ENCODE peak calls at places on chromosome 17, in eight cellular contexts. G, D, T, E, O, F, H and X are unnamed samples. For H3K4me1, the result is how much of the 10 kb centered on the place peaks cover.

GRCh38 chr17:77322534-77323412 is 182.0 kb downstream of the SEC14L1 start:
- DNase-seq in G (peak), D (peak), T (peak), E (peak), O (no peak), F (peak), H (no peak), X (peak)

GRCh38 chr17:12070561-12070960 is 49.9 kb downstream of the MAP2K4 start:
- DNase-seq in G (no peak), D (peak), T (peak), E (no peak), O (no peak), F (no peak), H (no peak), X (no peak)

GRCh38 chr17:49362723-49363117 is 670 bp upstream of the ZNF652 start:
- DNase-seq in G (no peak), D (no peak), T (no peak), E (peak), O (no peak), F (no peak), H (no peak), X (no peak)

GRCh38 chr17:43736389-43736788 is 22.2 kb downstream of the SOST start:
- DNase-seq in G (no peak), D (peak), T (no peak), E (no peak), O (no peak), F (no peak), H (no peak), X (no peak)

GRCh38 chr17:72504783-72505182 is 384.0 kb downstream of the SOX9 start:
- DNase-seq in G (no peak), D (no peak), T (no peak), E (no peak), O (no peak), F (no peak), H (no peak), X (no peak)

GRCh38 chr17:35731239-35731931 is at the start of gene RASL10B:
- DNase-seq in G (no peak), D (peak), T (peak), E (peak), O (peak), F (no peak), H (no peak), X (peak)

GRCh38 chr17:66713533-66714042 is 121.3 kb upstream of the CACNG5 start:
- DNase-seq in G (no peak), D (no peak), T (no peak), E (no peak), O (no peak), F (no peak), H (no peak), X (no peak)

GRCh38 chr17:35683588-35683987 is 47.9 kb upstream of the RASL10B start:
- DNase-seq in G (no peak), D (no peak), T (no peak), E (peak), O (no peak), F (no peak), H (no peak), X (no peak)

GRCh38 chr17:41689497-41690299 is 1.0 kb downstream of the EIF1 start:
- DNase-seq in G (no peak), D (peak), T (peak), E (peak), O (peak), F (no peak), H (no peak), X (no peak)

GRCh38 chr17:80822700-80823410 is 168.8 kb upstream of the CHMP6 start:
- DNase-seq in G (no peak), D (no peak), T (no peak), E (no peak), O (no peak), F (no peak), H (no peak), X (peak)

GRCh38 chr17:74637265-74637664 is 13.7 kb upstream of the CD300E start:
- DNase-seq in G (no peak), D (no peak), T (no peak), E (peak), O (no peak), F (no peak), H (no peak), X (no peak)

GRCh38 chr17:4850236-4850635 is 17.1 kb downstream of the MINK1 start:
- DNase-seq in G (no peak), D (no peak), T (no peak), E (no peak), O (no peak), F (no peak), H (no peak), X (no peak)

GRCh38 chr17:9016941-9017552 is 4.3 kb upstream of the NTN1 start:
- DNase-seq in G (no peak), D (no peak), T (no peak), E (peak), O (no peak), F (no peak), H (no peak), X (peak)

GRCh38 chr17:51322390-51323029 is 62.2 kb downstream of the UTP18 start:
- DNase-seq in G (no peak), D (peak), T (peak), E (no peak), O (no peak), F (peak), H (no peak), X (no peak)

GRCh38 chr17:3750926-3751325 is 27.2 kb downstream of the HASPIN start:
- DNase-seq in G (no peak), D (no peak), T (no peak), E (no peak), O (peak), F (no peak), H (no peak), X (no peak)

GRCh38 chr17:67785122-67785477 is 40.2 kb upstream of the BPTF start:
- DNase-seq in G (no peak), D (no peak), T (no peak), E (no peak), O (no peak), F (no peak), H (no peak), X (no peak)

GRCh38 chr17:43211480-43212402 is at the start of gene TMEM106A:
- DNase-seq in G (peak), D (peak), T (peak), E (peak), O (peak), F (peak), H (peak), X (peak)

GRCh38 chr17:76681222-76682137 is 29.3 kb downstream of the MXRA7 start:
- DNase-seq in G (no peak), D (peak), T (peak), E (peak), O (peak), F (peak), H (no peak), X (peak)

GRCh38 chr17:29569245-29569950 is 897 bp downstream of the TP53I13 start:
- DNase-seq in G (no peak), D (peak), T (no peak), E (no peak), O (no peak), F (no peak), H (no peak), X (peak)

GRCh38 chr17:70791748-70792443 is 622.6 kb downstream of the KCNJ2 start:
- DNase-seq in G (no peak), D (no peak), T (no peak), E (no peak), O (no peak), F (no peak), H (no peak), X (no peak)

GRCh38 chr17:82406131-82406671 is 11.9 kb upstream of the HEXD start:
- DNase-seq in G (no peak), D (no peak), T (no peak), E (no peak), O (no peak), F (no peak), H (no peak), X (no peak)

GRCh38 chr17:50560185-50560824 is at the start of gene CACNA1G:
- DNase-seq in G (peak), D (peak), T (peak), E (peak), O (peak), F (peak), H (no peak), X (peak)

GRCh38 chr17:17633310-17633709 is 41.8 kb upstream of the PEMT start:
- DNase-seq in G (no peak), D (no peak), T (no peak), E (no peak), O (no peak), F (no peak), H (no peak), X (no peak)

GRCh38 chr17:8441690-8442089 is 6.0 kb downstream of the NDEL1 start:
- DNase-seq in G (no peak), D (no peak), T (no peak), E (no peak), O (no peak), F (no peak), H (no peak), X (no peak)

GRCh38 chr17:45282683-45283644 is 21.1 kb upstream of the SPATA32 start:
- DNase-seq in G (no peak), D (peak), T (peak), E (peak), O (no peak), F (no peak), H (no peak), X (peak)

GRCh38 chr17:77214743-77215142 is 74.0 kb downstream of the SEC14L1 start:
- DNase-seq in G (no peak), D (peak), T (peak), E (peak), O (no peak), F (peak), H (no peak), X (peak)

GRCh38 chr17:50986989-50987660 is 121.0 kb upstream of the TOB1 start:
- DNase-seq in G (no peak), D (peak), T (peak), E (no peak), O (no peak), F (no peak), H (no peak), X (no peak)

GRCh38 chr17:82835122-82835521 is 4.7 kb downstream of the ZNF750 start:
- DNase-seq in G (no peak), D (no peak), T (no peak), E (no peak), O (no peak), F (no peak), H (no peak), X (no peak)

GRCh38 chr17:73644145-73645049 is at the start of gene SDK2:
- DNase-seq in G (no peak), D (peak), T (peak), E (no peak), O (no peak), F (no peak), H (no peak), X (no peak)

GRCh38 chr17:82860606-82861392 is 21.0 kb upstream of the ZNF750 start:
- DNase-seq in G (no peak), D (no peak), T (no peak), E (no peak), O (no peak), F (no peak), H (no peak), X (no peak)

GRCh38 chr17:49624896-49625295 is 49.2 kb downstream of the NXPH3 start:
- DNase-seq in G (no peak), D (peak), T (peak), E (no peak), O (no peak), F (no peak), H (no peak), X (no peak)

GRCh38 chr17:29241015-29241963 is 5.4 kb upstream of the CRYBA1 start:
- DNase-seq in G (peak), D (peak), T (peak), E (peak), O (no peak), F (peak), H (no peak), X (no peak)

GRCh38 chr17:62819511-62820221 is 11.6 kb upstream of the MARCHF10 start:
- DNase-seq in G (peak), D (peak), T (peak), E (peak), O (no peak), F (peak), H (no peak), X (peak)

GRCh38 chr17:38600906-38601305 is 4.8 kb downstream of the SRCIN1 start:
- DNase-seq in G (no peak), D (no peak), T (no peak), E (no peak), O (no peak), F (no peak), H (no peak), X (no peak)

GRCh38 chr17:77854759-77855745 is 103.5 kb upstream of the TNRC6C start:
- DNase-seq in G (no peak), D (no peak), T (no peak), E (no peak), O (no peak), F (no peak), H (no peak), X (no peak)

GRCh38 chr17:32192379-32192778 is 50.1 kb downstream of the RHOT1 start:
- DNase-seq in G (no peak), D (peak), T (peak), E (no peak), O (no peak), F (no peak), H (no peak), X (no peak)

GRCh38 chr17:38716368-38717005 is 11.4 kb downstream of the MLLT6 start:
- DNase-seq in G (no peak), D (no peak), T (no peak), E (no peak), O (no peak), F (no peak), H (no peak), X (no peak)

GRCh38 chr17:80791758-80792284 is 199.8 kb upstream of the CHMP6 start:
- DNase-seq in G (peak), D (peak), T (peak), E (peak), O (peak), F (peak), H (no peak), X (peak)

GRCh38 chr17:79042421-79043190 is 18.6 kb downstream of the C1QTNF1 start:
- DNase-seq in G (no peak), D (peak), T (peak), E (peak), O (peak), F (peak), H (no peak), X (peak)

GRCh38 chr17:21164226-21165019 is 37.7 kb downstream of the DHRS7B start:
- DNase-seq in G (no peak), D (peak), T (no peak), E (no peak), O (no peak), F (no peak), H (no peak), X (no peak)

DNA sequence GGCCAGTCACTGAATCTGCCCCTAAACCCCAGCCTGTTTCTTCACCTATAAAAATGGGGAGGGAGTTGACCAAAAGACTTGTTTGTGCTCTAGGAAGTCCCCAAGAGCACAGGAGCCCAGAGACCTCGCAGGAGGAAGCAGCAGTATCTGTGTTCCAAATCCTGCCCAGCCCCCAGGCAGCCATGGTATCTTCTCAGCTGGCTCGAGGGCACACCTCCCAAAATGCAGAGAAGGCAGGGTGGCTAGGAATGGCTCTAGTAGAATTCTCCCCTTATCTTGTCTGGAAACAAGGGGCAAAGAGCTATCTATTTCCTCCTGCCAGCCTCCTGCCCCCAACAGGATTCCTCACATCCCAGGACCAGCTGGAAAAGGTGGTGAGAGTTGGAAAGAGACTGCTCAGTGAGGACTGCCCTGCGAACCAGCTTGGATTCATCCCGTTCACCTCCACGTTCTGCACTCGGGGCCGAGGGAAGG is 8.6 kb upstream of the TSPOAP1 start:
- DNase-seq in G (no peak), D (no peak), T (no peak), E (no peak), O (peak), F (no peak), H (no peak), X (no peak)
- H3K4me1 ChIP-seq in G (under half), D (under half), T (under half), E (under half), O (half or more), F (under half), H (under half), X (under half)

GRCh38 chr17:15892679-15893332 is 52.1 kb upstream of the ADORA2B start:
- DNase-seq in G (no peak), D (no peak), T (peak), E (peak), O (no peak), F (no peak), H (no peak), X (no peak)
- H3K4me1 ChIP-seq in G (under half), D (under half), T (under half), E (under half), O (under half), F (under half), H (under half), X (under half)

GRCh38 chr17:27575100-27575911 is 55.7 kb upstream of the LGALS9 start:
- DNase-seq in G (no peak), D (no peak), T (no peak), E (no peak), O (no peak), F (no peak), H (no peak), X (no peak)

GRCh38 chr17:27573971-27574525 is 56.9 kb upstream of the LGALS9 start:
- DNase-seq in G (no peak), D (peak), T (peak), E (no peak), O (no peak), F (no peak), H (no peak), X (no peak)

GRCh38 chr17:27577124-27577761 is 53.7 kb upstream of the LGALS9 start:
- DNase-seq in G (no peak), D (peak), T (peak), E (peak), O (no peak), F (no peak), H (no peak), X (no peak)

GRCh38 chr17:27576429-27577123 is 54.4 kb upstream of the LGALS9 start:
- DNase-seq in G (no peak), D (peak), T (peak), E (no peak), O (no peak), F (no peak), H (no peak), X (no peak)

GRCh38 chr17:27575912-27576252 is 55.1 kb upstream of the LGALS9 start:
- DNase-seq in G (no peak), D (no peak), T (no peak), E (no peak), O (no peak), F (no peak), H (no peak), X (no peak)
- H3K4me1 ChIP-seq in G (under half), D (under half), T (half or more), E (half or more), O (under half), F (half or more), H (under half), X (under half)

DNA sequence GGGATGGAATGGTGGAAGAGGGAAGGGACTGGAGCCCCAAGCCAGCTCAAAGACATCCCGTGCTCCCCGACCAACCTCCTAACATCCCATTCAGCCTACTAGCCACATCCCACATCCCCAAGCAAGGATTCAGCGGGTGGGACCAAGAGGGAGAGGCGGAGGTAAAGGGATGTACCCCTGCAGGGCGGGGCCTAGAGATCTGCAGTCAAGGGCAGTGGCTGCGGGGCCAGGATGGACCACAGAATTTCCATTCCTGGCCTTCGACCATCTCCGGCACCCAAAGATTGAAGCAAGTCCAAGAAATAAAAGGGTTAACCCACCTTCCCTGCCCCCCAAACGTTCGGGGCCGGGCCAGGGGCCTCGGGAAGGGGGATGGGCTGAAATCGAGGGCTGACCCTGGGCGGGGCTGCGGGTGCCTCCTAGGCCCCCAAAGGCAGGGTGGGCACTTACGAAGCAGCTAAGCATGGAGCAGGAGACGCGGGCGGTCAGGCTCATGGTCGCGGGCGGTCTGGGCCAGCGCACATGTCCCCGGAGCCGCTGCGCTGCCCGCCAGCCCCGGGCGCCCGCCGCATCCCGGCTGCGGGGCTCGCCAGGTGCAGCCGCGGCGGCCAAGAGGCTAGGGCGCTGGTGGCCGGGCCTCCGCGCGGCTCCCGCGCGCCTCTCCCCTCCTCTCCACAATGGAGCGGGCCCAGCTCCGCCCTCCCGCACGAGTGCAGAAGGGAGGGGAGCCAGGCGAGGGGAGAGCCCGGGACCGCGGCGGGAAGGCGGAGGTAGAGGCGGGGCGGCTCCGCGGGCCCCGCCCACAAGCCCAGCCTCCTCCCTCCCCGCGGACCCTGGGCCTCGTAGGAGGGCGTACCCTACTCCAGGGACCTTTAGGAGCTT is at the start of gene MTMR4:
- DNase-seq in G (peak), D (peak), T (peak), E (peak), O (peak), F (peak), H (no peak), X (peak)
- H3K4me1 ChIP-seq in G (under half), D (under half), T (under half), E (under half), O (under half), F (under half), H (under half), X (under half)

GRCh38 chr17:15350777-15351486 is 9.5 kb upstream of the TEKT3 start:
- DNase-seq in G (no peak), D (peak), T (no peak), E (no peak), O (no peak), F (no peak), H (no peak), X (peak)
- H3K4me1 ChIP-seq in G (under half), D (under half), T (under half), E (under half), O (under half), F (under half), H (under half), X (under half)

GRCh38 chr17:34581446-34582184 is 2.2 kb downstream of the TMEM132E start:
- DNase-seq in G (no peak), D (peak), T (no peak), E (no peak), O (no peak), F (no peak), H (no peak), X (no peak)
- H3K4me1 ChIP-seq in G (under half), D (under half), T (under half), E (under half), O (under half), F (under half), H (under half), X (under half)

DNA sequence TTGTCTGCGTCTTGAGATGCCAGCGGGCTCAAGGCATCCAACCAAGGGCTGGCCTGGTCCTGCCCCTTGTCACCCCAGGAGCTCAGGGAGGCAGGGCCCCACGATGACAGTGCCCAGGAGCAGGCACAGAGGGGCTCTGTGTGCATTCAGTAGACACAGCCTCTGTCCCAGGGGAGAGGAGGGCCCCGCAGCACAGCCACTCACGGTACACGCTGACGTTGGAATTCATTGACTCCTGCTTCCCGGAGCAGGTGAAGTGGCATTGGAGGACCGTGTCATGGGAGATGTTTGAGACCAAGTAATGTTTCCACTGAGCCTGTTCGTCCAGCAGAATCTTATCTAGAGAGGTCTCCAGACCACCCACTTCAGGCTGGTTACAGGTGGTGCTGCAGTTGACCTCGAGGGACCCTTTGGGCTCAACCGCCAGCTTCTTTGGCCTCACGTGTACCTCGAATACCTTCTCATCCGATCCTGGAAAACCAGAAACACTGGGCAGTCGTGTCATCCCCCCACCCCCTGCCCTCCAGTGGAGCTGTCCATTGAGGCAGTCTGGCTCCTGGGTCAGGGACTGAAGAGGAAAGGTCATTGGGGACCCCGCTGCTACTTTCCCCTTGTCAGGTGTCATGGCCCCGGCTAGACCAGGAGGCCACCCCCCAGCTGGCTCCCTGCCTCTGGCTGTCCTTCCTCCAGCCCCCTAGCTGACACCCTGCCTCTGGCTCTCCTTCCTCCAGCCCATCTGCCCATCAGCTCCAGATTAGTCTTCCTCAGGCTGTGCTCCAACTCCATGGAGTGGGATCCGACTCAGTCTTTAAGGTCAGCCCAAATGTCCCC is 7.0 kb downstream of the PRR29 start:
- DNase-seq in G (no peak), D (no peak), T (no peak), E (no peak), O (no peak), F (no peak), H (no peak), X (peak)
- H3K4me1 ChIP-seq in G (under half), D (under half), T (under half), E (under half), O (under half), F (under half), H (under half), X (under half)